ENCODE peak calls at places on chromosomes 7 and 10, in eight cellular contexts. C, P, D, V, U, Y, M and Z are unnamed samples.

GRCh38 chr7:46812047-46812672 is 769.8 kb downstream of the TNS3 start:
- DNase-seq in V (no peak), D (no peak), U (no peak), Y (no peak), M (no peak), C (peak), P (no peak), Z (no peak)

GRCh38 chr7:23287612-23288011 is 11.5 kb upstream of the MALSU1 start:
- DNase-seq in C (no peak), V (no peak), M (no peak), D (peak), Y (peak), U (no peak), P (no peak), Z (no peak)

GRCh38 chr7:155230169-155230593 is 67.5 kb upstream of the INSIG1 start:
- DNase-seq in D (no peak), U (no peak), C (peak), P (peak), Y (no peak), M (no peak), V (no peak), Z (no peak)

GRCh38 chr7:157834501-157835143 is 497.8 kb downstream of the DNAJB6 start:
- DNase-seq in V (no peak), M (no peak), Y (no peak), D (no peak), C (no peak), P (no peak), U (no peak), Z (no peak)

GRCh38 chr10:23871211-23871610 is 337.7 kb upstream of the KIAA1217 start:
- DNase-seq in C (no peak), D (no peak), M (no peak), V (no peak), P (no peak), U (no peak), Y (no peak), Z (no peak)

GRCh38 chr10:51926336-51926735 is 226.9 kb upstream of the CSTF2T start:
- DNase-seq in V (no peak), C (no peak), U (no peak), Y (no peak), P (no peak), D (no peak), M (no peak), Z (no peak)

GRCh38 chr10:101032637-101033201 is 1.7 kb downstream of the SFXN3 start:
- DNase-seq in V (no peak), D (peak), C (peak), Y (peak), U (peak), M (no peak), P (no peak), Z (no peak)

GRCh38 chr10:79984851-79985250 is 35.9 kb upstream of the SFTPD start:
- DNase-seq in P (peak), V (no peak), C (no peak), D (peak), U (no peak), M (no peak), Y (peak), Z (no peak)

GRCh38 chr7:108452707-108453106 is 3.5 kb downstream of the NRCAM start:
- DNase-seq in U (no peak), M (no peak), V (no peak), C (peak), D (no peak), P (no peak), Y (no peak), Z (peak)